ENCODE peak calls at places on chromosome 13, in five cellular contexts. D is NB4, L is lower leg skin, K is heart left ventricle, X is ovary. T is an unnamed sample.

GRCh38 chr13:106617561-106617960 is 49.6 kb upstream of the ARGLU1 start:
- DNase-seq in L (peak; percentile 49), K (no peak), D (no peak), X (no peak), T (no peak)

GRCh38 chr13:48590141-48590863 is 57.4 kb upstream of the RCBTB2 start:
- DNase-seq in X (no peak), K (no peak), D (no peak), L (no peak), T (no peak)

GRCh38 chr13:50191004-50191403 is 175.8 kb downstream of the KCNRG start:
- DNase-seq in L (no peak), D (no peak), K (no peak), X (no peak), T (no peak)

GRCh38 chr13:24693862-24694471 is 13.8 kb downstream of the ATP12A start:
- DNase-seq in X (no peak), L (no peak), K (no peak), D (peak; percentile 76), T (peak; percentile 51)

GRCh38 chr13:36356058-36356457 is 9.9 kb upstream of the SPART start:
- DNase-seq in X (no peak), K (no peak), L (no peak), D (no peak), T (no peak)

GRCh38 chr13:91158015-91158390 is 189.5 kb upstream of the MIR17HG start:
- DNase-seq in D (no peak), X (no peak), K (no peak), L (no peak), T (no peak)

GRCh38 chr13:41398494-41399190 is 58.7 kb upstream of the RGCC start:
- DNase-seq in D (no peak), K (no peak), L (no peak), X (no peak), T (no peak)

GRCh38 chr13:106796280-106797047 is 228.5 kb upstream of the ARGLU1 start:
- DNase-seq in X (no peak), L (no peak), D (no peak), K (no peak), T (no peak)

GRCh38 chr13:48235100-48235813 is 2.3 kb downstream of the ITM2B start:
- DNase-seq in L (no peak), X (no peak), D (peak; percentile 50), K (no peak), T (peak; percentile 44)

GRCh38 chr13:39888865-39889810 is 233.7 kb downstream of the COG6 start:
- DNase-seq in X (no peak), K (no peak), D (no peak), L (no peak), T (no peak)

GRCh38 chr13:24215732-24216131 is 55.2 kb downstream of the SPATA13 start:
- DNase-seq in X (no peak), K (peak; percentile 41), L (no peak), D (no peak), T (peak; percentile 87)

GRCh38 chr13:72805663-72806341 is 23.9 kb downstream of the PIBF1 start:
- DNase-seq in D (peak; percentile 83), K (no peak), L (no peak), X (no peak), T (no peak)

GRCh38 chr13:72798817-72799216 is 16.9 kb downstream of the PIBF1 start:
- DNase-seq in L (no peak), X (no peak), K (no peak), D (no peak), T (no peak)

GRCh38 chr13:72808917-72809500 is 27.1 kb downstream of the PIBF1 start:
- DNase-seq in D (peak; percentile 29), K (no peak), L (no peak), X (no peak), T (no peak)

DNA sequence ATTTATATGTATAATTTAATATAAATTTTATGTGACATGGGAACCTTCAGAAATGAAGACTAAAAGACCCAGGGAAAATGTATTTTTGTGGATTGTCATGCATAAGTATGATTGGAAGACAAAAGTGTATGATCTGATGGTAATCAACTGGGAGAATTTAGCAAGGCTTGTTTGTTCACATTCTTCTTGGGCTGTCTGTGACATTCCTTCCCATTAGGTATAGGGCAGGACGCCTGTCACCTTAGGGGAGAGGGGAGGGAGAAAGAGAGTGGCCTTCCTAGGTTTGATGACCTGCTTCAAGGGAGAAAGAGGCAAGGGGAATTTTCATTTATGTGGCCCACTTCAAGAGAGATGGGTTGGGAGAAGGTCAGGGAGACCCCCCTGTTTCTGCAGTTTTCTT is 22.4 kb downstream of the PIBF1 start:
- DNase-seq in L (no peak), K (no peak), D (no peak), X (no peak), T (no peak)
- TF ChIP-seq POLR2A in L (no peak), K (no peak), D (no peak), X (no peak), T (no peak)

GRCh38 chr13:26222523-26223046 is 471 bp upstream of the RNF6 start:
- DNase-seq in X (no peak), K (no peak), D (no peak), L (no peak), T (no peak)

GRCh38 chr13:26221399-26221720 is 754 bp downstream of the RNF6 start:
- DNase-seq in K (no peak), X (no peak), D (no peak), L (no peak), T (no peak)

GRCh38 chr13:26219726-26220125 is 2.4 kb downstream of the RNF6 start:
- DNase-seq in X (no peak), K (no peak), D (no peak), L (no peak), T (no peak)

GRCh38 chr13:26220575-26220974 is 1.5 kb downstream of the RNF6 start:
- DNase-seq in K (no peak), L (no peak), D (peak; percentile 48), X (no peak), T (no peak)

GRCh38 chr13:26221721-26222522 is at the start of gene RNF6:
- DNase-seq in D (peak; percentile 99), K (peak; percentile 96), X (peak; percentile 89), L (peak; percentile 98), T (peak; percentile 96)
- TF ChIP-seq POLR2A in D (peak; percentile 85), K (peak; percentile 39), X (peak; percentile 30), L (no peak), T (peak; percentile 82)

DNA sequence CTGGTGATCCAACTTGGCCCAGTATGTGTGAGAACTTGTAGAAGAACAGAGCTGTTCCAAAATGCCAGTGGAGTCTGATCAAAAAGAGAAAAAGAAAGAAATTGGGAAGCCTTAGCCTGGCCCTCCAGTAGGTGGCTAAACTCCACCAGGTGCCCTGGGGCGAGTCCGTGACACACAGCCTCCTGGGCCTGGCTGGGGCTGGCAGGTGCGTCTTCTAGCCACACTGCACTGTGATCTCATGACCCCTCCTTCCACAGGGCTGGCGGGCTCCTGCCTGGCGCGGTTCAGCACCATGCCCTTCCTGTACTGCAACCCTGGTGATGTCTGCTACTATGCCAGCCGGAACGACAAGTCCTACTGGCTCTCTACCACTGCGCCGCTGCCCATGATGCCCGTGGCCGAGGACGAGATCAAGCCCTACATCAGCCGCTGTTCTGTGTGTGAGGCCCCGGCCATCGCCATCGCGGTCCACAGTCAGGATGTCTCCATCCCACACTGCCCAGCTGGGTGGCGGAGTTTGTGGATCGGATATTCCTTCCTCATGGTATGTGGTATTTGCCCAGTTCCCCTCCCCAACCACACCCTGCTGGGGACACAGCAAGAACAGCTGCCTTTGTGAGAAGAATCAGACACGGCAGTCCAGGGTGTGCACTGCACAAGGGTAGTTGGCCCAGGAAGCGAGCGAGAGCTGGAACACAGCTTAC is 53.7 kb downstream of the RAB20 start:
- DNase-seq in D (no peak), K (peak; percentile 50), L (no peak), X (no peak), T (no peak)
- TF ChIP-seq POLR2A in D (no peak), K (no peak), L (no peak), X (no peak), T (no peak)

DNA sequence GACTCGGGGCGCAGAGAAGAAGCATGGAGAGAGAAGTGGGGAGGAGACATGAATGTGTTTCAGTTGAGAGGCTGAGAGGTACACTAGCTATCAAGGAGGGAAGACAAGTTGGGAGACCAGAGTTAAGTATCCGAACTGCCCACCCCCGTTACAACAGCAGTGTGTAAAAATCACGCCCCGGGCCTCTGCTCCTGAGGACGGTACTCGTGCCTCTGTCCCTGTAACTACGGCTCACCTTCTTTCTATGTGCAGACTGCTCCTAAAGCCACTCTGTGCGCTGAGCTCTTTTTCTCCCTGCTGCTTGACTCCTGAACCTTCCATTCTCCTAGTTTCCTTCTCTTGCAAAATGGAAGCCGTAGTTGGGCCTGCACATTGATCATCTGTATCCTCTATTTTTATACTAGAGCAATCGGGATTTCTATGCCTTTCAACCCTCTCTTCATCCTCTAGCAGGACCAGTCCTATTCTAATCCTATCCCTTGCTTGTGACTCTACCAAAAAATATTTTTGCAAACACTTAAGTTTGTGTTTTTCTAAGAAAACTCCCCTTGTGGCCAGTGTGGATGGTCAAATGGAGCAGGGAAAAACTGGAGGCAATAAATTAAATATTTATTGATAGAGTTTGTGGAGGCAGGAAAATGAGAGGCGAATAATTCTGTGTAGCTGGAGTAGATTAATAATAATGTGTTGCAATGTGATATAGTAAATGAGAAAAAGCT is 569 bp downstream of the POLR1D start:
- DNase-seq in D (no peak), X (no peak), L (peak; percentile 86), K (no peak), T (no peak)
- TF ChIP-seq POLR2A in D (no peak), X (no peak), L (no peak), K (no peak), T (no peak)

DNA sequence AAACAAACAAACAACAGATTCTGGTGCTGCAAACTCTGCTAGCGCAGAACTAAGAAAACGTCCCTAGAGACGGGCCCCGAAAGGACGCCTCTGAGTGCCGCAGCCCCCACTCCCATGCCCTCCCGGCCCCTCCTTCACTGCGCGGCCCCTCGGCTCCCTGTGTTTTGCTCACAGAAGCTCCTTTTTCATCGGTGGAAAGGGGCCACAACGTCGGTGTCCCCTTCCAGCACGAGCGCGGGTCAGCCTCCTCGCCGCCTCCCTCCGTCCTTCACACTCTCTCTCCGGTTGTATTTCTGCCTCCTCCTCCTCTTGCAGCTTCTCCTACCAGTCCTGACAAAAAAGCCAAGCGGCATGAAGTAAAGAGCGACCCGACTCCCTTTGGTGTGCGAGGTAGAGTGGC is 14.8 kb upstream of the F7 start:
- DNase-seq in L (no peak), X (no peak), K (no peak), D (no peak), T (no peak)
- TF ChIP-seq POLR2A in L (no peak), X (no peak), K (no peak), D (no peak), T (no peak)

DNA sequence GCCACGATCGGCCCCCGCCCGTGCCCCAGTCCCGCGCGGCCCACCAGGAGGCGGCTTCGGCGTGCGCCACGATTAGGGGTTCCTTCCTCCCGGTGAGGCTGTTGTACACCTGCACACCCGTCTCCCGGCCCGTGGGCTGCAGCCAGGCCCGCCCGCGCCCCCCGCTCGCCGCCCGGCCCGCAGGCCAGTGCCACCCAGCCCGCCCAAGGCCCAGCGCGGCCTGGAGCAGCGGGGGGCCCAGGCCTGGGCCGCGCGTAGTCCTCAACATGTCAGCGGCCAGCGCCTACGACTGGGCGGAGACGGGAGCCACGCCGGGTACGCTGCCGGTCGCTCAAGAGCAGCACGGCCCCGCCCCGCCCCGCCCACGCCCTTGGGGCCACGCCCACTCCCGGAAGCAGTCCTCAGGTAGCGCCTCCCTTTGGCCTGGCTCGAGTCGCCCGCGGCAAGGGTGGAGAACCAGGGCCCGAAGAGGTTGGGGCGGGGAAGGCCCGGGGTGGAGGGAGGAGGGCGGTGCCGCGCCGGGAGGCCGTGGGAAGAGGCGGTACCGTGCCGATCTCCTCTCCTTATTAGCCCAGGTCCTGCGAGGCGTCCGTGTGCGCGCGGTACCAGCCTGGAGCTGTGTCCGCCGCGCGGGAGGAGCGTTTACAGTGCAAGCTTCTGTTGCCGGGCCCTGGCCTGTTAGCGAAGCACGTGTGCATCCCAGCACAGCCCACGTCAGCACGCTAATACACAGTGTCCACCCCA is at the start of gene CARS2:
- DNase-seq in D (peak; percentile 99), X (peak; percentile 92), K (peak; percentile 95), L (peak; percentile 99), T (peak; percentile 98)
- TF ChIP-seq POLR2A in D (peak; percentile 88), X (peak; percentile 38), K (peak; percentile 59), L (peak; percentile 15), T (peak; percentile 69)

GRCh38 chr13:33125821-33126570 is 109.8 kb downstream of the KL start:
- DNase-seq in X (peak; percentile 64), L (peak; percentile 89), K (peak; percentile 71), D (no peak), T (peak; percentile 94)
- TF ChIP-seq POLR2A in X (no peak), L (no peak), K (no peak), D (no peak), T (peak; percentile 44)